ENCODE peak calls at places on chromosome 21, in seven cellular contexts. R is K562, H is Karpas-422, K is Caco-2, V is cardiac muscle cell, B is fibroblast of lung, F is lower lobe of right lung. J is an unnamed sample. For H3K36me3 and H3K4me1, the result is how much of the 10 kb centered on the place peaks cover.

GRCh38 chr21:46024983-46025860 is 43.7 kb downstream of the COL6A1 start:
- DNase-seq in K (peak), V (peak), H (no peak), R (no peak), B (peak), F (no peak), J (no peak)

GRCh38 chr21:14259669-14260458 is 43.9 kb downstream of the RBM11 start:
- DNase-seq in F (no peak), K (peak), H (peak), V (peak), B (peak), R (peak), J (no peak)

GRCh38 chr21:45132841-45133573 is 58.6 kb downstream of the ADARB1 start:
- DNase-seq in H (no peak), R (no peak), B (peak), F (no peak), V (no peak), K (no peak), J (peak)

GRCh38 chr21:25974937-25975336 is 195.6 kb downstream of the APP start:
- DNase-seq in K (no peak), V (no peak), R (no peak), F (no peak), H (no peak), B (no peak), J (no peak)

GRCh38 chr21:25834376-25834775 is 99.6 kb downstream of the GABPA start:
- DNase-seq in B (peak), H (no peak), F (no peak), R (no peak), V (no peak), K (no peak), J (no peak)

GRCh38 chr21:31732891-31733520 is 1.1 kb upstream of the SCAF4 start:
- DNase-seq in V (no peak), F (no peak), H (peak), R (peak), K (peak), B (peak), J (no peak)

GRCh38 chr21:32844653-32845443 is 73.3 kb upstream of the PAXBP1 start:
- DNase-seq in H (no peak), K (no peak), V (no peak), R (no peak), B (peak), F (no peak), J (no peak)

GRCh38 chr21:14046401-14046800 is 164.4 kb downstream of the LIPI start:
- DNase-seq in B (peak), R (no peak), V (no peak), F (no peak), K (no peak), H (no peak), J (no peak)

GRCh38 chr21:33909756-33910155 is 5.8 kb downstream of the ATP5PO start:
- DNase-seq in R (no peak), V (peak), H (no peak), K (no peak), B (no peak), F (no peak), J (no peak)
- H3K36me3 ChIP-seq in R (half or more), V (half or more), H (half or more), K (under half), B (under half), F (half or more), J (under half)

GRCh38 chr21:28771790-28772501 is 220.7 kb downstream of the LTN1 start:
- DNase-seq in H (no peak), B (peak), R (no peak), K (no peak), F (no peak), V (no peak), J (no peak)

GRCh38 chr21:28768753-28769152 is 223.9 kb downstream of the LTN1 start:
- DNase-seq in R (no peak), H (no peak), K (no peak), B (no peak), V (no peak), F (no peak), J (no peak)

GRCh38 chr21:28769683-28770082 is 223.0 kb downstream of the LTN1 start:
- DNase-seq in B (no peak), H (no peak), R (no peak), V (no peak), F (no peak), K (no peak), J (no peak)

GRCh38 chr21:28773036-28773435 is 219.6 kb downstream of the LTN1 start:
- DNase-seq in B (no peak), K (no peak), R (no peak), F (no peak), V (no peak), H (no peak), J (no peak)

GRCh38 chr21:28770867-28771661 is 221.6 kb downstream of the LTN1 start:
- DNase-seq in H (no peak), K (no peak), F (no peak), R (no peak), B (peak), V (no peak), J (no peak)
- H3K4me3 ChIP-seq in H (no peak), K (no peak), F (no peak), R (no peak), B (no peak), V (no peak), J (no peak)

GRCh38 chr21:36710729-36711048 is 11.8 kb downstream of the SIM2 start:
- DNase-seq in F (no peak), V (peak), B (no peak), R (peak), H (no peak), K (no peak), J (peak)
- H3K4me1 ChIP-seq in F (under half), V (under half), B (under half), R (under half), H (under half), K (under half), J (under half)

GRCh38 chr21:34971656-34972055 is 77.4 kb downstream of the RUNX1 start:
- DNase-seq in R (no peak), H (no peak), V (no peak), K (no peak), F (no peak), B (no peak), J (no peak)

GRCh38 chr21:34969431-34970036 is 79.6 kb downstream of the RUNX1 start:
- DNase-seq in R (no peak), B (no peak), K (no peak), H (no peak), V (no peak), F (no peak), J (no peak)

GRCh38 chr21:34970126-34970525 is 79.0 kb downstream of the RUNX1 start:
- DNase-seq in R (no peak), H (no peak), V (no peak), K (no peak), B (no peak), F (no peak), J (no peak)

GRCh38 chr21:34968414-34969333 is 80.4 kb downstream of the RUNX1 start:
- DNase-seq in K (peak), F (no peak), H (no peak), B (no peak), V (no peak), R (no peak), J (no peak)

DNA sequence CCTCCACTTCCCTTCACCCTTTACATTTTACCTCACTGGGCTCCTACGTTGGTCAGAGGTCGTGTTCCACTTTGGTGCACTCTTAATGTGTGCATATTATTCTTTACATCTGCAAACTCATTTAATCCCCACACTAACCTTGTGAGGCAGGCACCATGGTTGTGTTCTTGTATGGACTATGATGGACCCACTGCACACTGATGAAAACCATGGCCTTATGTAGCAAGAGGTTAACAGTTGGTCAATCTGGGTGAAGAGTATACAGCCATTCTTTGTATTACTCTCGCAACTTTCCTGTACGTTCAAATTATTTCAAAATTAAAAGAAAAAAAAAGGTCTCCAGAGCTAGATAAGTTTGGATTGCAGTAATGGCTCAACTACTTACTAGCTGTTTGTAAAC is 78.5 kb downstream of the RUNX1 start:
- DNase-seq in R (no peak), V (no peak), B (no peak), F (no peak), K (no peak), H (no peak), J (no peak)
- H3K36me3 ChIP-seq in R (under half), V (under half), B (under half), F (under half), K (under half), H (under half), J (under half)

DNA sequence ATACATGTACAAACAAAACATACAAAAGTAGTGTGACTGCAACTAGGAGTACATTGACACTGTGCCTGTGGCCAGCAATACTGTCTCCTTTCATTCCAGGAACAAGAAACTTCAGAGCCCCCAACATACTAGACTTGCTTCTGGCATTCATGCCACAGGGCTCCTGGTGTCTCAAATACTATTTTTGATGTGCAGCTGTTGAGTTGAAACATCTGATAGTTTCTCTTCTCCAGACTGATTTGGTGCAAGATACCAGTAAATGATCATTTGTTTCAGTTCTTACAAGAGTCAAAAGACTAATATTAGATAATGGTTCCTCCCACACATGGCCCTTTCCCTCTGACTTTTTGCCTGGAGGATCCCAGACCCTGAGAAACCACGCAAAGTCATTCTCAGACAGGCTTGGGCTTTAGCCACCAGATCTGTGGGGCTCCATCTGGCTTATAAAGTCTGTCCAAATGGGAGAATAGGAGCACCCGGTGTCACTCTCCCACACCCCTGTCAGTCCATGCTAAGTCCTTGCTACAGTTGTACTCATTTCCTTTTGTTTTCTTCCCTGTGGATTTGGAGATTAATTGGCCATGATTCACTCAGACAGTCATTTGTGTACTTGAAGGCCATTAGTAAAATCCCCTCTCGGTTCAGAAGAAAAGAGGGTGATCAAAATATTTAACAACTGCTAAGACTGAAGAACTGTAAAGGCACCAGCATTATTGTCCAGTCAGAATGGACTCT is 163.5 kb upstream of the RUNX1 start:
- DNase-seq in K (no peak), V (no peak), R (no peak), B (peak), H (no peak), F (no peak), J (no peak)
- H3K4me3 ChIP-seq in K (no peak), V (no peak), R (no peak), B (no peak), H (no peak), F (no peak), J (no peak)

DNA sequence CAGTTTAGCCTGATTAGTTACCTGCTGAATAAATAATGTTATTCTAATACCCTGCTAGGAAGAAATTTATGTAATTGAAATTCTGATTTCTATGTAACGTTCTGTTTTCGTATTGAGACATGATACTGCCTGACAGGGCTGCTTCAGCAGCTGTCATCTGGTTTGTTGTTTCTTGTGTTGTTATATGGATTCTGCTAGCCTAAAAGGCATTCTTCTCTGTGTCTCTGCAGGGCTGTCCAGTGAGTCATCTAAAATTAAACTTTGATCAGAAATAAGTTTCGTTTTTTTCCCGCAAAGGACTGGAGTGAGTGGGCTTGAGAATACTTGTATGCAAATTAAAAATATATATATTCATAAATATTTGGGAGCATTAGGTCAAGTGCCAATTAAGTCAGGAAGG is 93.0 kb downstream of the DYRK1A start:
- DNase-seq in V (no peak), R (no peak), B (peak), K (no peak), H (no peak), F (no peak), J (no peak)
- H3K4me1 ChIP-seq in V (half or more), R (under half), B (under half), K (under half), H (half or more), F (half or more), J (under half)

DNA sequence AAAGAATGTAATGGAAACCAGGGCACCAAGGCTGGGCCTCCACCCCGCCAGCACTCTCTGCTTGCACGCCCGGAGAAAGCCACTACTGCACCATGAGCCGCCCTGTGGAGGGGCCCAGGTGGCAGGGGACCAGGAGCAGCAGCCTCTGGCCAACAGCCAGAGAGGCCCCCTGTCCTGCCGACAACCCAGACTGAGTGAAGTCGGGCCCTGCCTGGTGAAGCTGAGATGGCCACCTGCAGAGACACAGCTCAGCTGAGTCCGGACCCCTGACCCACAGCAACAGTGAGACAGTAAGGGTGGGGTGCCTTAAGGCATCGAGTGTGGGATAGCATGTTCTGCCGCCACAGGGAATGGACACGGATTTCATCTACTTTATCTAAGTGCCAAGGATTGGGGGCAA is 28.9 kb downstream of the WDR4 start:
- DNase-seq in R (no peak), F (no peak), H (no peak), K (no peak), V (no peak), B (no peak), J (no peak)
- H3K36me3 ChIP-seq in R (half or more), F (half or more), H (under half), K (under half), V (under half), B (under half), J (under half)

DNA sequence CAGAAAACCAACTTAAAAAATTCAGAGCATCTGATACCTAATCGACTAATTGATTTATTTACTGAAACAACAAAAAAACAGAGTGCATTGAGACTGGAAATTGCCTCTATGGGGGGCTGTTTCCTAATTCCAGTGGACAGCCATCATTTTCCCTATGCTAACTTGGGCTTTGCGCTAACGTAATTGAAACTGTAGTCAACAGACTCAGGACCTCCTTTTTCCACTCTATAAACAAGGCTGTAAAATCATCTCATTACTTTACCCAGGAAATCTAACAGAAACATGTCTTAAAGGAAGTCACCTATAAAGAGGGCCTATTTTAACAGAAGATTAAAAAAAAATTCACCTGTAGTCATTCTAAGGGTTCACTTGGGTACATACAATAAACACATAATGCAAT is 2.1 kb downstream of the ERG start:
- DNase-seq in K (no peak), R (no peak), F (no peak), B (no peak), V (no peak), H (no peak), J (no peak)
- H3K4me3 ChIP-seq in K (no peak), R (no peak), F (peak), B (no peak), V (no peak), H (no peak), J (no peak)

DNA sequence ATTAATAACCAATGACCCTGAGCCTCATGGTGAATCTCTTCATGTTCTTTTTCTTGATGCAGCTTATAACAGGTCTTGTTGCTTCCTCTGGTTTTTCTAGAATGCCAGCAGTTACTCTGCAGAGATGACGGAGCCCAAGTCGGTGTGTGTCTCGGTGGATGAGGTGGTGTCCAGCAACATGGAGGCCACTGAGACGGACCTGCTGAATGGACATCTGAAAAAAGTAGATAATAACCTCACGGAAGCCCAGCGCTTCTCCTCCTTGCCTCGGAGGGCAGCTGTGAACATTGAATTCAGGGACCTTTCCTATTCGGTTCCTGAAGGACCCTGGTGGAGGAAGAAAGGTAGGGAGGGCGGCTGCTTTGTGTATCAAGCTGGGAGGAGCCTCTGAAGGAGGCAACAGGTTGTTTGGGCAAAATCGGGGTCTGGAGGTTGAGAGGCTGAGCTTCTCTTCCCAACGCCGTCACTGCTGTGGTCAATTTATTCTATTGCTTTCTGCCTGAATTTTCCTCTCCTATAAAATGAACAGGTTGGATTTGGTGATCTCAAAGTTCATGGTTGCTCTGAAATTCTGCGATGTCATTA is 6.7 kb downstream of the ABCG1 start:
- DNase-seq in F (peak), V (no peak), B (no peak), H (no peak), K (no peak), R (no peak), J (no peak)
- H3K4me1 ChIP-seq in F (half or more), V (under half), B (under half), H (under half), K (under half), R (under half), J (under half)

J was measured in aorta.